ENCODE peak calls at places on chromosomes 12 and 14, in nine cellular contexts. One of them, this sample, is unnamed.

GRCh38 chr12:116125981-116126566 is 151.4 kb downstream of the MED13L start:
- DNase-seq in lower lobe of right lung: peak
- DNase-seq in NCI-H82: peak
- DNase-seq in stomach: no peak
- DNase-seq in kidney glomerular epithelial cell: no peak
- DNase-seq in DMS 273 treated with DMSO at 0.1 percent for 48 hours: no peak
- DNase-seq in iPS-NIHi11: no peak
- DNase-seq in naive thymus-derived CD4-positive, alpha-beta T cell: no peak
- DNase-seq in neural crest cell: no peak
- DNase-seq in this sample: no peak

GRCh38 chr12:13701502-13701901 is 279.9 kb downstream of the GRIN2B start:
- DNase-seq in lower lobe of right lung: no peak
- DNase-seq in NCI-H82: no peak
- DNase-seq in stomach: no peak
- DNase-seq in kidney glomerular epithelial cell: no peak
- DNase-seq in DMS 273 treated with DMSO at 0.1 percent for 48 hours: no peak
- DNase-seq in iPS-NIHi11: no peak
- DNase-seq in naive thymus-derived CD4-positive, alpha-beta T cell: no peak
- DNase-seq in neural crest cell: no peak
- DNase-seq in this sample: no peak

GRCh38 chr14:92785601-92786426 is 8.3 kb upstream of the GOLGA5 start:
- DNase-seq in lower lobe of right lung: no peak
- DNase-seq in NCI-H82: no peak
- DNase-seq in stomach: peak
- DNase-seq in kidney glomerular epithelial cell: peak
- DNase-seq in DMS 273 treated with DMSO at 0.1 percent for 48 hours: no peak
- DNase-seq in iPS-NIHi11: no peak
- DNase-seq in naive thymus-derived CD4-positive, alpha-beta T cell: no peak
- DNase-seq in neural crest cell: no peak
- DNase-seq in this sample: no peak

GRCh38 chr14:98954347-98955000 is 317.5 kb downstream of the BCL11B start:
- DNase-seq in lower lobe of right lung: no peak
- DNase-seq in NCI-H82: peak
- DNase-seq in stomach: no peak
- DNase-seq in kidney glomerular epithelial cell: no peak
- DNase-seq in DMS 273 treated with DMSO at 0.1 percent for 48 hours: no peak
- DNase-seq in iPS-NIHi11: no peak
- DNase-seq in naive thymus-derived CD4-positive, alpha-beta T cell: no peak
- DNase-seq in neural crest cell: no peak
- DNase-seq in this sample: no peak

GRCh38 chr12:12214201-12214600 is 52.6 kb downstream of the LRP6 start:
- DNase-seq in lower lobe of right lung: no peak
- DNase-seq in NCI-H82: no peak
- DNase-seq in stomach: no peak
- DNase-seq in kidney glomerular epithelial cell: no peak
- DNase-seq in DMS 273 treated with DMSO at 0.1 percent for 48 hours: no peak
- DNase-seq in iPS-NIHi11: no peak
- DNase-seq in naive thymus-derived CD4-positive, alpha-beta T cell: no peak
- DNase-seq in neural crest cell: no peak
- DNase-seq in this sample: no peak

GRCh38 chr12:75825686-75826085 is 205.9 kb downstream of the PHLDA1 start:
- DNase-seq in lower lobe of right lung: no peak
- DNase-seq in NCI-H82: no peak
- DNase-seq in stomach: no peak
- DNase-seq in kidney glomerular epithelial cell: peak
- DNase-seq in DMS 273 treated with DMSO at 0.1 percent for 48 hours: no peak
- DNase-seq in iPS-NIHi11: no peak
- DNase-seq in naive thymus-derived CD4-positive, alpha-beta T cell: no peak
- DNase-seq in neural crest cell: no peak
- DNase-seq in this sample: no peak

GRCh38 chr12:80838024-80838658 is 99.6 kb downstream of the LIN7A start:
- DNase-seq in lower lobe of right lung: no peak
- DNase-seq in NCI-H82: no peak
- DNase-seq in stomach: no peak
- DNase-seq in kidney glomerular epithelial cell: no peak
- DNase-seq in DMS 273 treated with DMSO at 0.1 percent for 48 hours: no peak
- DNase-seq in iPS-NIHi11: no peak
- DNase-seq in naive thymus-derived CD4-positive, alpha-beta T cell: no peak
- DNase-seq in neural crest cell: no peak
- DNase-seq in this sample: no peak

GRCh38 chr12:108403952-108404351 is 64.8 kb upstream of the CMKLR1 start:
- DNase-seq in lower lobe of right lung: no peak
- DNase-seq in NCI-H82: no peak
- DNase-seq in stomach: no peak
- DNase-seq in kidney glomerular epithelial cell: no peak
- DNase-seq in DMS 273 treated with DMSO at 0.1 percent for 48 hours: no peak
- DNase-seq in iPS-NIHi11: peak
- DNase-seq in naive thymus-derived CD4-positive, alpha-beta T cell: no peak
- DNase-seq in neural crest cell: no peak
- DNase-seq in this sample: no peak

GRCh38 chr14:99028041-99028440 is 244.0 kb downstream of the BCL11B start:
- DNase-seq in lower lobe of right lung: no peak
- DNase-seq in NCI-H82: no peak
- DNase-seq in stomach: no peak
- DNase-seq in kidney glomerular epithelial cell: no peak
- DNase-seq in DMS 273 treated with DMSO at 0.1 percent for 48 hours: no peak
- DNase-seq in iPS-NIHi11: no peak
- DNase-seq in naive thymus-derived CD4-positive, alpha-beta T cell: no peak
- DNase-seq in neural crest cell: no peak
- DNase-seq in this sample: no peak

This sample was measured in NCI-H446 treated with DMSO at 0.1 percent for 48 hours.